ENCODE peak calls at places on chromosome 9, in four cellular contexts. R, H, K and E are unnamed samples.
A peak's percentile ranks its signal among the peaks of the same experiment; 100 is the strongest.

GRCh38 chr9:116895956-116896355 is 208.9 kb downstream of the TRIM32 start:
- DNase-seq in R (no peak), K (no peak), H (no peak), E (no peak)

GRCh38 chr9:85213650-85214607 is 527.8 kb downstream of the AGTPBP1 start:
- DNase-seq in H (no peak), K (no peak), R (no peak), E (no peak)

GRCh38 chr9:27861887-27862286 is 288.6 kb upstream of the C9orf72 start:
- DNase-seq in K (no peak), R (peak; percentile 32), H (no peak), E (no peak)

GRCh38 chr9:16071400-16071799 is 518.6 kb downstream of the CCDC171 start:
- DNase-seq in K (no peak), R (no peak), H (no peak), E (no peak)

GRCh38 chr9:16870606-16871357 is at the start of gene BNC2:
- DNase-seq in H (peak; percentile 48), R (peak; percentile 42), K (peak; percentile 82), E (no peak)

GRCh38 chr9:27037499-27037898 is 32.0 kb upstream of the LRRC19 start:
- DNase-seq in K (no peak), H (no peak), R (no peak), E (no peak)

GRCh38 chr9:93121316-93122241 is 12.5 kb downstream of the NINJ1 start:
- DNase-seq in H (no peak), K (peak; percentile 53), R (no peak), E (no peak)

GRCh38 chr9:128558431-128559310 is 6.3 kb downstream of the SPTAN1 start:
- DNase-seq in R (peak; percentile 93), H (peak; percentile 97), K (peak; percentile 85), E (peak; percentile 74)

GRCh38 chr9:104868687-104869404 is 59.1 kb downstream of the ABCA1 start:
- DNase-seq in R (peak; percentile 94), K (peak; percentile 86), H (peak; percentile 86), E (peak; percentile 78)

GRCh38 chr9:130201974-130202373 is 29.8 kb downstream of the NCS1 start:
- DNase-seq in R (no peak), H (no peak), K (no peak), E (no peak)

GRCh38 chr9:3074247-3074646 is 230.4 kb upstream of the PUM3 start:
- DNase-seq in H (no peak), R (no peak), K (no peak), E (no peak)

GRCh38 chr9:119951090-119951489 is 581.9 kb upstream of the BRINP1 start:
- DNase-seq in K (no peak), H (no peak), R (peak; percentile 97), E (no peak)

GRCh38 chr9:109319072-109319630 is 1.7 kb downstream of the EPB41L4B start:
- DNase-seq in R (no peak), H (no peak), K (no peak), E (no peak)

GRCh38 chr9:79193001-79193400 is 378.8 kb upstream of the TLE4 start:
- DNase-seq in H (no peak), K (no peak), R (peak; percentile 97), E (peak; percentile 75)

GRCh38 chr9:75087279-75087823 is 604 bp downstream of the NMRK1 start:
- DNase-seq in K (no peak), H (peak; percentile 75), R (peak; percentile 46), E (no peak)

GRCh38 chr9:92723299-92723625 is 41.4 kb downstream of the BICD2 start:
- DNase-seq in R (peak; percentile 84), H (no peak), K (no peak), E (no peak)

GRCh38 chr9:130337318-130337717 is 71.8 kb downstream of the HMCN2 start:
- DNase-seq in R (no peak), H (no peak), K (no peak), E (no peak)

GRCh38 chr9:70481471-70481870 is 67.0 kb upstream of the KLF9 start:
- DNase-seq in K (no peak), H (no peak), R (no peak), E (no peak)

GRCh38 chr9:114756920-114757319 is 48.9 kb downstream of the TNFSF15 start:
- DNase-seq in R (no peak), K (no peak), H (no peak), E (no peak)
- H3K27me3 ChIP-seq in R (peaks cover 8% of the 10 kb centered on the region), K (no peaks in the 10 kb centered on the region), H (peaks cover 3% of the 10 kb centered on the region), E (peaks cover 13% of the 10 kb centered on the region)

DNA sequence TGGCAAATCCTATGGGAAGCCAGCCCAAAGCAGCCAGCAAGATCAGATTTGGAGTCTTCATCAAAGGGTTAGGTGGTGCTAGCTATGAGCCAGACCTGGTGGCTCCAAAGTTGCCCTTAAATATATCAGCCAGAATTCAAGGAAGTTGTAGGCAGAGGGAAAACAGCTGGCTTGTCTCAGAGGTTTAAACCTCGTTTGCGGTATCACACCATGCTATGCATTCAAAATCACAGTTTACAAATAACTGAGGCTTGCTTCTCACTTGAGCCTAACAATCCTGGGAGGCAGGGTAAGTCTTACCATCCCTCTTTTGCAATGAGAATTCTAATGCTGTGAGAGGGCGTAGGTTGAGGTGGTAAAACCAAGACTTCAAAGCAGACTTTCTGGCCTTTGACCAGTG is 313.1 kb downstream of the MLLT3 start:
- DNase-seq in K (no peak), R (no peak), H (no peak), E (peak; percentile 24)
- TF ChIP-seq CTCF in K (no peak), R (no peak), H (no peak), E (no peak)

DNA sequence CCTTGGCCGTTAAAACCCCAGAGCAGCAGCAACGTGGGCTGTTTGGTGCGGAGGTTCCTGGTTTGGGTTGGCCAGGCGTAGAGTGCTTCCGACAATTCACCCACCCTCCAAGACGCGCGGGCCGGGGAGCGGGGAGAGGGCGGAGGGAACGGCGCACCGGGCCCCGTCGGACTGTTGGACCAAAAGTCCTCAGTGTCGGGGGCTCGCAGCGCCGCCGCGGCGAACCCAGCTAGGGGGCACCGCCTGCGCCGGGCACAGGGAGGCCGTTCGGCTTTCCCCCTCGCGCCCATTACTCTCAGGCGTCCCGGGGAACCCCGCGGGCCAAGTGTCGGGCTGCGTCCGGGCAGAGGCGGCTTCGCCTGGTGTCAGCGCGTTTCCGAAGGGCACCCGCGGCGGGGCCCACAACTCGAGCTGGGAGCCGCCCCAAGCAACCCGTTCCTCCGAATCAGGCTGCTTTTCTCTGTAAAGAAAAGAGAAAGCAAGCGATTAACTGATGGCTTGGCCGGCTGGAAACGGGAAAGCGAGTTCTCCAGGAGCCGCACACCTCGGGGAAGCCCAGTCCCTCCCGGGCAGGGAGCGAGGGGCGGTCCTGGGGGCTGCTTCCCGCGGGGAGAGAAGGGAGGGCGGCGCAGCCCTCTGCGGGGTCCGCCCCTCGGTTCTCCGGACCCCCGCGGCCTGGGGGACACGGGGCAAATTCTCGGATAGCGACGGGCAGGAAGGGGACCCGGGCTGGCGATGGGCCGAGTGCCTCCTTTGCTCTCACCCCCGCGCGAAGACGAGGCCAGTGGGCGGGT is 145.5 kb downstream of the ERCC6L2 start:
- DNase-seq in K (no peak), H (peak; percentile 36), R (no peak), E (no peak)
- H3K27me3 ChIP-seq in K (no peaks in the 10 kb centered on the region), H (peaks cover 33% of the 10 kb centered on the region), R (peaks cover 50% of the 10 kb centered on the region), E (peaks cover 57% of the 10 kb centered on the region)

GRCh38 chr9:126991170-126991569 is 76.6 kb downstream of the RALGPS1 start:
- DNase-seq in K (no peak), H (no peak), R (no peak), E (no peak)

GRCh38 chr9:126988857-126989256 is 74.3 kb downstream of the RALGPS1 start:
- DNase-seq in H (no peak), K (no peak), R (no peak), E (no peak)

GRCh38 chr9:126992427-126992826 is 77.8 kb downstream of the RALGPS1 start:
- DNase-seq in R (no peak), H (no peak), K (no peak), E (no peak)

GRCh38 chr9:126986506-126986951 is 71.9 kb downstream of the RALGPS1 start:
- DNase-seq in R (no peak), K (no peak), H (no peak), E (no peak)

GRCh38 chr9:126989847-126990821 is 75.6 kb downstream of the RALGPS1 start:
- DNase-seq in H (no peak), K (peak; percentile 81), R (no peak), E (no peak)
- TF ChIP-seq CTCF in H (no peak), K (no peak), R (no peak), E (no peak)

GRCh38 chr9:135151905-135152304 is 64.4 kb downstream of the OLFM1 start:
- DNase-seq in K (no peak), R (no peak), H (no peak), E (no peak)

GRCh38 chr9:135156525-135157510 is 69.3 kb downstream of the OLFM1 start:
- DNase-seq in R (peak; percentile 20), H (peak; percentile 8), K (peak; percentile 68), E (no peak)

GRCh38 chr9:135155396-135155795 is 67.9 kb downstream of the OLFM1 start:
- DNase-seq in H (no peak), K (no peak), R (no peak), E (no peak)

GRCh38 chr9:135152608-135153337 is 65.3 kb downstream of the OLFM1 start:
- DNase-seq in H (no peak), K (no peak), R (no peak), E (no peak)

GRCh38 chr9:135154050-135154570 is 66.6 kb downstream of the OLFM1 start:
- DNase-seq in R (no peak), K (no peak), H (no peak), E (no peak)
- H3K27me3 ChIP-seq in R (no peaks in the 10 kb centered on the region), K (no peaks in the 10 kb centered on the region), H (no peaks in the 10 kb centered on the region), E (no peaks in the 10 kb centered on the region)

DNA sequence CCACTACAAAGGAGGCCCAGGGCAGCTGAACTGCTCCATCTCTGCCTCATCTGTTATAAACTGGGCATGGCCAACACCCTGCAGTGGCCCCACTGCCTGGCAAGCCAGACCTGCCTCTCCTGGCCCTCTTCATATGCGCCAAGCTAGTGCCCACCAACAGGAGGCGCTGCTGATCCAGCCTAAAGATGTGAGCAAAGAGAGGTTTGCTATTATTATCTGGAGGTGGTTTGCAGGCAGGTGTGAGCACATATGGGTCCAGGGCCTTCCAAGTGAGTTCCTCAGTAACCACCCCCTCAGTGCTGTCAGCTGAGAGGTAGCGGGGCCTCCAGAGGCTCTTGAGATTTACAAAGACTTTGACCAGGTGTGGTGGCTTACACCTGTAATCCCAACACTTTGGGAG is 232.2 kb downstream of the SYK start:
- DNase-seq in K (no peak), H (no peak), R (no peak), E (no peak)
- TF ChIP-seq CTCF in K (peak; percentile 22), H (peak; percentile 53), R (peak; percentile 30), E (peak; percentile 36)

DNA sequence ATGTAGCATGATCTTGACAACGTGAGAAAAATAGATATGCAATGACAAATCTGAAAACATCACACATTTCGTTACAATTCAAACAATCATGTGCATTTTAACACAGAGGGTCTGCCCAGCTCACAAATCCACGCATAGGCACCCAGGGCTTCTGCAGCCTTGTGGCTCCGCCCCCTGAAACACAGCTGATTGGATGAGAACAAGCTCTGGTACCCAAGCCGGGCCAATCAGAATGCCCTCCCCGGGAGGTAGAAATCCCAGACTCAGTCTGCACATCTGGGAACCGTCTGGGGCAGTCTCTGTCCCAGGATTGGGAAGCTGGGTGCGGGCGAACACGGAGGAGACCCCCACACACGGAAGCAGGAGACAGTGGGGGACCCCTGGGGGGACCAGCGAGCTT is 137.5 kb downstream of the GAPVD1 start:
- DNase-seq in K (no peak), R (no peak), H (no peak), E (no peak)
- H3K27me3 ChIP-seq in K (no peaks in the 10 kb centered on the region), R (no peaks in the 10 kb centered on the region), H (no peaks in the 10 kb centered on the region), E (no peaks in the 10 kb centered on the region)